ENCODE peak calls at places on chromosomes 5 and 9, in nine cellular contexts. O, I, M, Y, U, W, E, L and R are unnamed samples.

GRCh38 chr9:68780735-68781134 is 75.7 kb downstream of the PIP5K1B start:
- DNase-seq in W (no peak), Y (peak; percentile 42), E (no peak), O (no peak), U (no peak), L (peak; percentile 14), I (no peak), M (no peak), R (no peak)

GRCh38 chr5:160092960-160093701 is 26.1 kb downstream of the PWWP2A start:
- DNase-seq in E (no peak), L (no peak), W (no peak), I (no peak), O (no peak), M (no peak), Y (peak; percentile 69), U (no peak), R (no peak)

GRCh38 chr5:176743828-176744583 is 66.4 kb upstream of the UNC5A start:
- DNase-seq in M (no peak), Y (no peak), I (no peak), W (no peak), E (no peak), U (no peak), O (no peak), L (no peak), R (no peak)

GRCh38 chr9:27377147-27377807 is 80.3 kb upstream of the EQTN start:
- DNase-seq in U (no peak), M (no peak), L (no peak), O (no peak), I (no peak), Y (peak; percentile 49), W (no peak), E (peak; percentile 54), R (no peak)

GRCh38 chr9:13213337-13213736 is 66.2 kb downstream of the MPDZ start:
- DNase-seq in U (no peak), O (peak; percentile 2), I (no peak), Y (no peak), M (no peak), E (peak; percentile 8), W (no peak), L (peak; percentile 67), R (peak; percentile 7)

GRCh38 chr9:123267481-123268239 is 726 bp downstream of the STRBP start:
- DNase-seq in Y (peak; percentile 5), I (no peak), U (peak; percentile 52), W (no peak), O (no peak), M (no peak), E (no peak), L (no peak), R (no peak)

GRCh38 chr9:132597073-132597775 is 14.8 kb downstream of the BARHL1 start:
- DNase-seq in U (no peak), Y (no peak), M (peak; percentile 82), O (no peak), W (no peak), L (no peak), E (no peak), I (no peak), R (no peak)

GRCh38 chr5:149775785-149776184 is 45.7 kb downstream of the PPARGC1B start:
- DNase-seq in U (no peak), E (peak; percentile 40), L (peak; percentile 20), W (no peak), Y (peak; percentile 54), M (no peak), I (no peak), O (peak; percentile 14), R (no peak)

GRCh38 chr5:23071682-23072081 is 218.5 kb upstream of the CDH12 start:
- DNase-seq in M (no peak), U (no peak), O (no peak), W (no peak), Y (no peak), I (no peak), E (no peak), L (no peak), R (no peak)

GRCh38 chr9:21626493-21626892 is 144.4 kb upstream of the IFNE start:
- DNase-seq in W (no peak), U (no peak), E (no peak), M (no peak), L (no peak), I (no peak), O (no peak), Y (no peak), R (no peak)

GRCh38 chr5:93126634-93127033 is 454.4 kb downstream of the NR2F1-AS1 start:
- DNase-seq in I (no peak), W (no peak), M (no peak), Y (no peak), L (no peak), O (no peak), E (no peak), U (no peak), R (no peak)

GRCh38 chr9:18297532-18297872 is 176.5 kb upstream of the ADAMTSL1 start:
- DNase-seq in M (no peak), L (no peak), U (no peak), Y (peak; percentile 5), E (peak; percentile 8), O (peak; percentile 9), I (peak; percentile 42), W (no peak), R (no peak)

GRCh38 chr5:67065237-67065636 is 131.4 kb downstream of the CD180 start:
- DNase-seq in M (no peak), W (no peak), E (no peak), L (no peak), Y (peak; percentile 50), U (no peak), I (no peak), O (no peak), R (no peak)

GRCh38 chr9:97802276-97802675 is 50.8 kb upstream of the FOXE1 start:
- DNase-seq in Y (no peak), M (no peak), E (peak; percentile 75), U (no peak), W (no peak), I (peak; percentile 66), L (peak; percentile 33), O (no peak), R (peak; percentile 33)

GRCh38 chr5:53996008-53996407 is 314.4 kb downstream of the ARL15 start:
- DNase-seq in U (no peak), L (no peak), M (no peak), E (no peak), Y (no peak), I (no peak), W (no peak), O (no peak), R (no peak)

GRCh38 chr9:78439192-78439865 is 142.4 kb downstream of the PSAT1 start:
- DNase-seq in I (peak; percentile 26), E (peak; percentile 69), M (peak; percentile 65), Y (peak; percentile 81), L (peak; percentile 89), U (peak; percentile 91), O (peak; percentile 71), W (peak; percentile 66), R (peak; percentile 87)

GRCh38 chr9:91027005-91027404 is 225.4 kb downstream of the SYK start:
- DNase-seq in E (no peak), Y (no peak), L (no peak), W (no peak), M (no peak), I (no peak), U (no peak), O (no peak), R (no peak)

GRCh38 chr5:56128166-56128565 is 105.0 kb downstream of the ANKRD55 start:
- DNase-seq in W (no peak), I (no peak), U (no peak), Y (peak; percentile 19), E (no peak), O (no peak), L (no peak), M (peak; percentile 33), R (no peak)
- TF ChIP-seq CTCF in W (no peak), I (no peak), U (no peak), Y (no peak), E (no peak), O (no peak), L (no peak), M (no peak), R (no peak)

GRCh38 chr5:180350711-180351110 is 2.4 kb downstream of the GFPT2 start:
- DNase-seq in M (no peak), Y (no peak), W (no peak), L (no peak), O (no peak), I (no peak), U (no peak), E (no peak), R (no peak)
- H3K4me3 ChIP-seq in M (peak overlapping the region; percentile 76), Y (no peak overlapping the region), W (no peak overlapping the region), L (peak overlapping the region; percentile 76), O (no peak overlapping the region), I (no peak overlapping the region), U (peak overlapping the region; percentile 84), E (no peak overlapping the region), R (no peak overlapping the region)

GRCh38 chr9:70490478-70490877 is 76.0 kb upstream of the KLF9 start:
- DNase-seq in I (no peak), Y (no peak), M (no peak), E (no peak), L (no peak), O (no peak), W (no peak), U (no peak), R (no peak)
- TF ChIP-seq CTCF in I (no peak), Y (no peak), M (no peak), E (peak; percentile 5), L (no peak), O (no peak), W (no peak), U (no peak), R (no peak)

DNA sequence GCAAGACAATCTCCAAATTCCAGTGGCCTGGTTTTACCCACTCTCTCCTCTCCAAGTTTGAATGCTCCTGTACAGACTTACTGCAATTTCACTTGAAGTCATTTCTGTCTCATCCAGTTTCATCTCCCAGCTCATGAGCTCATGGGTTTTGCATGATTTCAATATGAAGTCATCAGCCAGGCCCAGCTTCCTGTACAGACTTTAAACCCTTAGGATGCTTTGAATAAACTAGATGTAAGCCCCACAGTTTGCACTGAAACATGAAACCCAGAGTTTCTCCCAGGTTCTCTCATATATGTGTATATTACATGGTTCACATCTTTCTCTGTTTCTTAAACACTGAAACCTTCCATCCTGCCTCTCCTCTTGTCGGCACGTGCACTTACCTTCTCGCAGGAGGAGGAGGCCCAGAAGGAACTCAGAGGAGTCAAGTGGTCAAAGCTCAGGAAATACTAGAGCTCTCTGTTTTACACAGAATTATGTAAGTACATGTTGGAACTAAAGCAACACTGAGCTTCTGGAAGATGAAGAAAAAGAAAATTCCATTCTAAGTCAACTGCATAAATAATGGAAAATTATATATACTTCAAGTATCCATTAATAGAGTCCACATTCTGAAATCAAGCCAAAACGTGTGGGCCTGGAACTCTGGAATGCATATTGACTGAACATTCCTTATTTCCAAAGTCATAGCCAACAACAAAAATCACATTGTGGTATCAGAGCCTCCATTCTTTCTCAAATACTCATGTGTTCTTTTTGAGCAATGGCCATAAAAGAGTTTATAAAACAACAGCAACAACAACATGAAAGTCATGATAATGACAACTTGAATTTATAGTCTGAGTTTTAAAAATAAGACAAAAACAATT is 121.7 kb upstream of the RAI14 start:
- DNase-seq in U (no peak), O (peak; percentile 31), Y (peak; percentile 88), M (no peak), E (no peak), L (peak; percentile 92), W (peak; percentile 93), I (no peak), R (peak; percentile 94)
- H3K4me3 ChIP-seq in U (no peak overlapping the region), O (no peak overlapping the region), Y (no peak overlapping the region), M (no peak overlapping the region), E (no peak overlapping the region), L (no peak overlapping the region), W (no peak overlapping the region), I (no peak overlapping the region), R (no peak overlapping the region)